ENCODE peak calls at places on chromosome 16, in five cellular contexts. One of them, this sample, is unnamed.

GRCh38 chr16:1014221-1014620 is 32.7 kb downstream of the SOX8 start:
- DNase-seq in K562: no peak
- DNase-seq in fibroblast of villous mesenchyme: no peak
- DNase-seq in vagina: no peak
- DNase-seq in colonic mucosa: no peak
- DNase-seq in this sample: no peak

GRCh38 chr16:1333149-1333812 is at the start of gene BAIAP3:
- DNase-seq in colonic mucosa: peak; percentile 64
- DNase-seq in K562: peak; percentile 88
- DNase-seq in vagina: no peak
- DNase-seq in fibroblast of villous mesenchyme: peak; percentile 22
- DNase-seq in this sample: peak; percentile 32

GRCh38 chr16:56708821-56709685 is 20.9 kb upstream of the NUP93 start:
- DNase-seq in K562: no peak
- DNase-seq in fibroblast of villous mesenchyme: no peak
- DNase-seq in colonic mucosa: no peak
- DNase-seq in vagina: peak; percentile 71
- DNase-seq in this sample: no peak

GRCh38 chr16:74226361-74226979 is 70.1 kb upstream of the PSMD7 start:
- DNase-seq in fibroblast of villous mesenchyme: peak; percentile 12
- DNase-seq in K562: no peak
- DNase-seq in colonic mucosa: no peak
- DNase-seq in vagina: no peak
- DNase-seq in this sample: peak; percentile 36

GRCh38 chr16:89018605-89019158 is 41.7 kb upstream of the CBFA2T3 start:
- DNase-seq in fibroblast of villous mesenchyme: no peak
- DNase-seq in colonic mucosa: no peak
- DNase-seq in K562: no peak
- DNase-seq in vagina: no peak
- DNase-seq in this sample: no peak

GRCh38 chr16:75254359-75254837 is 3.0 kb upstream of the BCAR1 start:
- DNase-seq in fibroblast of villous mesenchyme: peak; percentile 97
- DNase-seq in vagina: no peak
- DNase-seq in K562: no peak
- DNase-seq in colonic mucosa: peak; percentile 76
- DNase-seq in this sample: peak; percentile 75

GRCh38 chr16:31458073-31458834 is 1.0 kb upstream of the ARMC5 start:
- DNase-seq in K562: peak; percentile 71
- DNase-seq in fibroblast of villous mesenchyme: peak; percentile 60
- DNase-seq in vagina: no peak
- DNase-seq in colonic mucosa: peak; percentile 67
- DNase-seq in this sample: peak; percentile 49

GRCh38 chr16:47316686-47317085 is 144.2 kb downstream of the ITFG1 start:
- DNase-seq in colonic mucosa: no peak
- DNase-seq in vagina: no peak
- DNase-seq in K562: no peak
- DNase-seq in fibroblast of villous mesenchyme: no peak
- DNase-seq in this sample: no peak

GRCh38 chr16:15770512-15770911 is 86.3 kb downstream of the MYH11 start:
- DNase-seq in colonic mucosa: no peak
- DNase-seq in vagina: no peak
- DNase-seq in fibroblast of villous mesenchyme: no peak
- DNase-seq in K562: no peak
- DNase-seq in this sample: peak; percentile 89

GRCh38 chr16:49036126-49036525 is 245.5 kb downstream of the CBLN1 start:
- DNase-seq in vagina: peak; percentile 54
- DNase-seq in colonic mucosa: no peak
- DNase-seq in fibroblast of villous mesenchyme: no peak
- DNase-seq in K562: no peak
- DNase-seq in this sample: no peak

GRCh38 chr16:21946889-21947635 is 6.1 kb upstream of the UQCRC2 start:
- DNase-seq in K562: no peak
- DNase-seq in vagina: no peak
- DNase-seq in fibroblast of villous mesenchyme: no peak
- DNase-seq in colonic mucosa: peak; percentile 4
- DNase-seq in this sample: no peak

GRCh38 chr16:35562919-35563318 is 2103.5 kb downstream of the TP53TG3F start:
- DNase-seq in fibroblast of villous mesenchyme: no peak
- DNase-seq in vagina: peak; percentile 82
- DNase-seq in K562: no peak
- DNase-seq in colonic mucosa: no peak
- DNase-seq in this sample: no peak

GRCh38 chr16:62661435-62661834 is 625.2 kb upstream of the CDH8 start:
- DNase-seq in colonic mucosa: no peak
- DNase-seq in vagina: no peak
- DNase-seq in fibroblast of villous mesenchyme: no peak
- DNase-seq in K562: no peak
- DNase-seq in this sample: no peak

GRCh38 chr16:73356401-73357079 is 308.6 kb upstream of the ZFHX3 start:
- DNase-seq in vagina: no peak
- DNase-seq in fibroblast of villous mesenchyme: no peak
- DNase-seq in colonic mucosa: no peak
- DNase-seq in K562: no peak
- DNase-seq in this sample: no peak

GRCh38 chr16:20925780-20926179 is 25.2 kb downstream of the LYRM1 start:
- DNase-seq in vagina: no peak
- DNase-seq in fibroblast of villous mesenchyme: no peak
- DNase-seq in K562: no peak
- DNase-seq in colonic mucosa: no peak
- DNase-seq in this sample: no peak

GRCh38 chr16:20851601-20852000 is 45.3 kb downstream of the REXO5 start:
- DNase-seq in colonic mucosa: peak; percentile 41
- DNase-seq in fibroblast of villous mesenchyme: peak; percentile 93
- DNase-seq in vagina: peak; percentile 97
- DNase-seq in K562: no peak
- DNase-seq in this sample: peak; percentile 98

GRCh38 chr16:12703935-12704334 is 99.8 kb downstream of the CPPED1 start:
- DNase-seq in colonic mucosa: no peak
- DNase-seq in K562: no peak
- DNase-seq in fibroblast of villous mesenchyme: no peak
- DNase-seq in vagina: no peak
- DNase-seq in this sample: no peak

GRCh38 chr16:59632266-59632855 is 898.2 kb upstream of the GOT2 start:
- DNase-seq in fibroblast of villous mesenchyme: peak; percentile 22
- DNase-seq in colonic mucosa: no peak
- DNase-seq in vagina: no peak
- DNase-seq in K562: no peak
- DNase-seq in this sample: peak; percentile 51

GRCh38 chr16:15482748-15483118 is 48.3 kb downstream of the BMERB1 start:
- DNase-seq in fibroblast of villous mesenchyme: no peak
- DNase-seq in colonic mucosa: no peak
- DNase-seq in vagina: no peak
- DNase-seq in K562: no peak
- DNase-seq in this sample: no peak

GRCh38 chr16:71882505-71883192 is 1.3 kb downstream of the ZNF821 start:
- DNase-seq in K562: peak; percentile 74
- DNase-seq in colonic mucosa: peak; percentile 92
- DNase-seq in fibroblast of villous mesenchyme: peak; percentile 78
- DNase-seq in vagina: no peak
- DNase-seq in this sample: peak; percentile 87

GRCh38 chr16:82259731-82260130 is 89.7 kb upstream of the MPHOSPH6 start:
- DNase-seq in K562: no peak
- DNase-seq in fibroblast of villous mesenchyme: no peak
- DNase-seq in colonic mucosa: no peak
- DNase-seq in vagina: no peak
- DNase-seq in this sample: no peak

GRCh38 chr16:4618645-4619418 is 4.1 kb upstream of the UBALD1 start:
- DNase-seq in fibroblast of villous mesenchyme: no peak
- DNase-seq in K562: no peak
- DNase-seq in colonic mucosa: no peak
- DNase-seq in vagina: no peak
- DNase-seq in this sample: no peak

GRCh38 chr16:1174477-1175357 is 21.8 kb downstream of the CACNA1H start:
- DNase-seq in vagina: no peak
- DNase-seq in fibroblast of villous mesenchyme: no peak
- DNase-seq in K562: no peak
- DNase-seq in colonic mucosa: no peak
- DNase-seq in this sample: no peak

GRCh38 chr16:48583075-48584065 is 26.6 kb downstream of the N4BP1 start:
- DNase-seq in fibroblast of villous mesenchyme: peak; percentile 54
- DNase-seq in colonic mucosa: no peak
- DNase-seq in vagina: no peak
- DNase-seq in K562: no peak
- DNase-seq in this sample: no peak

GRCh38 chr16:85634747-85635544 is 21.8 kb downstream of the GSE1 start:
- DNase-seq in K562: no peak
- DNase-seq in colonic mucosa: no peak
- DNase-seq in fibroblast of villous mesenchyme: no peak
- DNase-seq in vagina: no peak
- DNase-seq in this sample: no peak

GRCh38 chr16:660132-660458 is 7.8 kb upstream of the RHOT2 start:
- DNase-seq in fibroblast of villous mesenchyme: no peak
- DNase-seq in vagina: no peak
- DNase-seq in colonic mucosa: no peak
- DNase-seq in K562: no peak
- DNase-seq in this sample: no peak

GRCh38 chr16:53518550-53519416 is 15.8 kb upstream of the AKTIP start:
- DNase-seq in vagina: no peak
- DNase-seq in K562: no peak
- DNase-seq in colonic mucosa: peak; percentile 51
- DNase-seq in fibroblast of villous mesenchyme: peak; percentile 93
- DNase-seq in this sample: peak; percentile 86

GRCh38 chr16:81604960-81605383 is 160.4 kb downstream of the CMIP start:
- DNase-seq in fibroblast of villous mesenchyme: peak; percentile 28
- DNase-seq in vagina: no peak
- DNase-seq in colonic mucosa: no peak
- DNase-seq in K562: no peak
- DNase-seq in this sample: peak; percentile 51

GRCh38 chr16:86877108-86877507 is 298.8 kb downstream of the FOXL1 start:
- DNase-seq in K562: no peak
- DNase-seq in colonic mucosa: no peak
- DNase-seq in fibroblast of villous mesenchyme: no peak
- DNase-seq in vagina: no peak
- DNase-seq in this sample: no peak

GRCh38 chr16:86879268-86879667 is 300.9 kb downstream of the FOXL1 start:
- DNase-seq in vagina: no peak
- DNase-seq in K562: no peak
- DNase-seq in colonic mucosa: no peak
- DNase-seq in fibroblast of villous mesenchyme: no peak
- DNase-seq in this sample: no peak

GRCh38 chr16:86876499-86876898 is 298.1 kb downstream of the FOXL1 start:
- DNase-seq in fibroblast of villous mesenchyme: no peak
- DNase-seq in vagina: no peak
- DNase-seq in K562: no peak
- DNase-seq in colonic mucosa: no peak
- DNase-seq in this sample: no peak

GRCh38 chr16:86878290-86879160 is 300.2 kb downstream of the FOXL1 start:
- DNase-seq in fibroblast of villous mesenchyme: no peak
- DNase-seq in vagina: no peak
- DNase-seq in K562: no peak
- DNase-seq in colonic mucosa: no peak
- DNase-seq in this sample: no peak

GRCh38 chr16:86877835-86878234 is 299.5 kb downstream of the FOXL1 start:
- DNase-seq in vagina: no peak
- DNase-seq in K562: no peak
- DNase-seq in colonic mucosa: no peak
- DNase-seq in fibroblast of villous mesenchyme: no peak
- DNase-seq in this sample: no peak
- H3K4me3 ChIP-seq in vagina: no peak overlapping the region
- H3K4me3 ChIP-seq in K562: no peak overlapping the region
- H3K4me3 ChIP-seq in colonic mucosa: no peak overlapping the region
- H3K4me3 ChIP-seq in fibroblast of villous mesenchyme: no peak overlapping the region
- H3K4me3 ChIP-seq in this sample: no peak overlapping the region

GRCh38 chr16:57948027-57948426 is 22.9 kb downstream of the CNGB1 start:
- DNase-seq in vagina: no peak
- DNase-seq in K562: no peak
- DNase-seq in fibroblast of villous mesenchyme: no peak
- DNase-seq in colonic mucosa: no peak
- DNase-seq in this sample: no peak

GRCh38 chr16:57945740-57946138 is 25.2 kb downstream of the CNGB1 start:
- DNase-seq in vagina: no peak
- DNase-seq in K562: peak; percentile 42
- DNase-seq in fibroblast of villous mesenchyme: peak; percentile 11
- DNase-seq in colonic mucosa: no peak
- DNase-seq in this sample: peak; percentile 11

GRCh38 chr16:57949013-57949412 is 21.9 kb downstream of the CNGB1 start:
- DNase-seq in vagina: no peak
- DNase-seq in colonic mucosa: no peak
- DNase-seq in K562: no peak
- DNase-seq in fibroblast of villous mesenchyme: no peak
- DNase-seq in this sample: no peak

GRCh38 chr16:57946181-57946801 is 24.6 kb downstream of the CNGB1 start:
- DNase-seq in vagina: no peak
- DNase-seq in fibroblast of villous mesenchyme: no peak
- DNase-seq in colonic mucosa: no peak
- DNase-seq in K562: no peak
- DNase-seq in this sample: no peak

GRCh38 chr16:57944961-57945739 is 25.8 kb downstream of the CNGB1 start:
- DNase-seq in fibroblast of villous mesenchyme: no peak
- DNase-seq in vagina: no peak
- DNase-seq in colonic mucosa: no peak
- DNase-seq in K562: no peak
- DNase-seq in this sample: no peak
- TF ChIP-seq CTCF in fibroblast of villous mesenchyme: no peak
- TF ChIP-seq CTCF in vagina: no peak
- TF ChIP-seq CTCF in colonic mucosa: no peak
- TF ChIP-seq CTCF in K562: no peak
- TF ChIP-seq CTCF in this sample: no peak

GRCh38 chr16:67720236-67720635 is 1.1 kb upstream of the GFOD2 start:
- DNase-seq in vagina: no peak
- DNase-seq in K562: no peak
- DNase-seq in colonic mucosa: no peak
- DNase-seq in fibroblast of villous mesenchyme: no peak
- DNase-seq in this sample: no peak
- H3K4me3 ChIP-seq in vagina: peak overlapping the region; percentile 96
- H3K4me3 ChIP-seq in K562: peak overlapping the region; percentile 94
- H3K4me3 ChIP-seq in colonic mucosa: no peak overlapping the region
- H3K4me3 ChIP-seq in fibroblast of villous mesenchyme: peak overlapping the region; percentile 91
- H3K4me3 ChIP-seq in this sample: peak overlapping the region; percentile 69

GRCh38 chr16:19680972-19681371 is 37.1 kb downstream of the KNOP1 start:
- DNase-seq in K562: no peak
- DNase-seq in colonic mucosa: no peak
- DNase-seq in vagina: no peak
- DNase-seq in fibroblast of villous mesenchyme: no peak
- DNase-seq in this sample: no peak
- TF ChIP-seq CTCF in K562: peak; percentile 44
- TF ChIP-seq CTCF in colonic mucosa: no peak
- TF ChIP-seq CTCF in vagina: no peak
- TF ChIP-seq CTCF in fibroblast of villous mesenchyme: peak; percentile 37
- TF ChIP-seq CTCF in this sample: peak; percentile 26

GRCh38 chr16:11329891-11330290 is 15.4 kb upstream of the RMI2 start:
- DNase-seq in colonic mucosa: no peak
- DNase-seq in fibroblast of villous mesenchyme: peak; percentile 45
- DNase-seq in K562: no peak
- DNase-seq in vagina: no peak
- DNase-seq in this sample: no peak

GRCh38 chr16:11326737-11327276 is 18.5 kb upstream of the RMI2 start:
- DNase-seq in K562: no peak
- DNase-seq in colonic mucosa: no peak
- DNase-seq in vagina: no peak
- DNase-seq in fibroblast of villous mesenchyme: no peak
- DNase-seq in this sample: no peak

GRCh38 chr16:11329080-11329491 is 16.2 kb upstream of the RMI2 start:
- DNase-seq in K562: no peak
- DNase-seq in vagina: no peak
- DNase-seq in fibroblast of villous mesenchyme: peak; percentile 40
- DNase-seq in colonic mucosa: no peak
- DNase-seq in this sample: peak; percentile 49

GRCh38 chr16:11327277-11328171 is 17.7 kb upstream of the RMI2 start:
- DNase-seq in fibroblast of villous mesenchyme: peak; percentile 41
- DNase-seq in colonic mucosa: no peak
- DNase-seq in vagina: no peak
- DNase-seq in K562: no peak
- DNase-seq in this sample: peak; percentile 37

GRCh38 chr16:11328172-11329079 is 16.8 kb upstream of the RMI2 start:
- DNase-seq in vagina: peak; percentile 95
- DNase-seq in fibroblast of villous mesenchyme: peak; percentile 99
- DNase-seq in colonic mucosa: peak; percentile 61
- DNase-seq in K562: no peak
- DNase-seq in this sample: peak; percentile 98
- H3K4me3 ChIP-seq in vagina: no peak overlapping the region
- H3K4me3 ChIP-seq in fibroblast of villous mesenchyme: peak overlapping the region; percentile 10
- H3K4me3 ChIP-seq in colonic mucosa: no peak overlapping the region
- H3K4me3 ChIP-seq in K562: no peak overlapping the region
- H3K4me3 ChIP-seq in this sample: no peak overlapping the region